ENCODE peak calls at places on chromosome 9, in six cellular contexts. V, H, U, K, C and B are unnamed samples.

GRCh38 chr9:91117959-91118651 is 243.6 kb downstream of the AUH start:
- DNase-seq in K (peak; percentile 84), H (peak; percentile 82), V (peak; percentile 82), C (peak; percentile 24), U (peak; percentile 73), B (peak; percentile 74)

GRCh38 chr9:38380230-38380871 is 12.2 kb upstream of the ALDH1B1 start:
- DNase-seq in K (no peak), U (no peak), V (peak; percentile 47), C (no peak), H (no peak), B (no peak)

GRCh38 chr9:81787747-81788632 is 98.6 kb upstream of the TLE1 start:
- DNase-seq in C (no peak), K (no peak), U (no peak), V (peak; percentile 87), H (peak; percentile 90), B (no peak)

GRCh38 chr9:128412120-128412790 is 8.4 kb upstream of the CERCAM start:
- DNase-seq in K (peak; percentile 36), C (peak; percentile 72), V (peak; percentile 31), H (peak; percentile 35), U (peak; percentile 95), B (peak; percentile 87)

GRCh38 chr9:100428871-100429654 is 2.1 kb downstream of the MSANTD3 start:
- DNase-seq in C (no peak), H (peak; percentile 100), K (peak; percentile 76), V (peak; percentile 100), U (no peak), B (no peak)

GRCh38 chr9:19371942-19372341 is 8.1 kb downstream of the RPS6 start:
- DNase-seq in K (no peak), C (no peak), H (no peak), V (no peak), U (no peak), B (no peak)

GRCh38 chr9:122053056-122053455 is 40.1 kb downstream of the TTLL11 start:
- DNase-seq in H (no peak), U (no peak), V (no peak), C (no peak), K (no peak), B (no peak)

GRCh38 chr9:23073136-23073535 is 626.5 kb downstream of the DMRTA1 start:
- DNase-seq in U (no peak), K (no peak), V (no peak), H (no peak), C (no peak), B (no peak)

GRCh38 chr9:129702563-129702962 is 37.1 kb downstream of the PRRX2 start:
- DNase-seq in H (peak; percentile 91), U (no peak), K (no peak), V (peak; percentile 88), C (no peak), B (no peak)

GRCh38 chr9:89418882-89419641 is 78.9 kb downstream of the SEMA4D start:
- DNase-seq in H (no peak), U (no peak), C (no peak), K (no peak), V (no peak), B (no peak)

GRCh38 chr9:126276056-126276728 is 50.4 kb upstream of the MVB12B start:
- DNase-seq in K (no peak), H (no peak), U (no peak), C (no peak), V (no peak), B (no peak)

GRCh38 chr9:95504053-95504963 is 12.5 kb downstream of the PTCH1 start:
- DNase-seq in C (no peak), K (no peak), H (peak; percentile 85), U (peak; percentile 76), V (peak; percentile 72), B (no peak)

GRCh38 chr9:133099726-133100517 is 21.1 kb downstream of the RALGDS start:
- DNase-seq in K (no peak), V (no peak), H (no peak), C (no peak), U (no peak), B (no peak)

GRCh38 chr9:129558063-129558550 is 62.8 kb downstream of the C9orf50 start:
- DNase-seq in K (no peak), C (no peak), U (no peak), V (no peak), H (no peak), B (no peak)

GRCh38 chr9:4375424-4376195 is 75.7 kb upstream of the GLIS3 start:
- DNase-seq in V (peak; percentile 82), H (peak; percentile 82), K (no peak), U (no peak), C (peak; percentile 27), B (no peak)

GRCh38 chr9:123434619-123435240 is 78.7 kb downstream of the CRB2 start:
- DNase-seq in V (no peak), H (peak; percentile 2), K (no peak), C (no peak), U (peak; percentile 82), B (peak; percentile 67)

GRCh38 chr9:14344846-14345585 is 31.1 kb upstream of the NFIB start:
- DNase-seq in H (no peak), K (no peak), C (no peak), U (peak; percentile 56), V (no peak), B (no peak)

GRCh38 chr9:127197186-127197860 is 67.3 kb upstream of the GARNL3 start:
- DNase-seq in K (no peak), H (peak; percentile 34), C (no peak), V (no peak), U (no peak), B (no peak)

GRCh38 chr9:117394655-117395054 is 20.2 kb downstream of the ASTN2 start:
- DNase-seq in H (no peak), U (no peak), V (no peak), C (no peak), K (no peak), B (no peak)

GRCh38 chr9:127724012-127724411 is 8.1 kb downstream of the TTC16 start:
- DNase-seq in C (no peak), K (no peak), H (no peak), U (no peak), V (no peak), B (no peak)

GRCh38 chr9:76166436-76166959 is 227.7 kb downstream of the RFK start:
- DNase-seq in K (no peak), V (no peak), H (no peak), C (no peak), U (no peak), B (no peak)

GRCh38 chr9:71685394-71685793 is 82.9 kb downstream of the CEMIP2 start:
- DNase-seq in V (peak; percentile 10), U (no peak), H (no peak), C (no peak), K (no peak), B (no peak)

GRCh38 chr9:21964925-21965385 is 29.2 kb downstream of the CDKN2A start:
- DNase-seq in V (no peak), C (no peak), H (peak; percentile 71), U (peak; percentile 53), K (no peak), B (no peak)

GRCh38 chr9:110058304-110058953 is 149.5 kb downstream of the C9orf152 start:
- DNase-seq in K (peak; percentile 66), U (peak; percentile 79), V (peak; percentile 52), C (no peak), H (peak; percentile 61), B (peak; percentile 69)

GRCh38 chr9:22103650-22104575 is 94.8 kb upstream of the CDKN2B start:
- DNase-seq in C (no peak), U (no peak), K (peak; percentile 77), H (peak; percentile 20), V (peak; percentile 75), B (no peak)

GRCh38 chr9:126618200-126618589 is 4.5 kb downstream of the LMX1B start:
- DNase-seq in V (no peak), C (no peak), K (no peak), U (no peak), H (no peak), B (no peak)

GRCh38 chr9:108225371-108225905 is 630.3 kb downstream of the ACTL7B start:
- DNase-seq in V (no peak), C (no peak), U (no peak), K (no peak), H (peak; percentile 5), B (no peak)

GRCh38 chr9:89606567-89607311 is 1.9 kb downstream of the GADD45G start:
- DNase-seq in H (peak; percentile 50), C (peak; percentile 32), U (peak; percentile 52), V (peak; percentile 28), K (peak; percentile 58), B (no peak)

GRCh38 chr9:133166392-133166791 is 2.7 kb upstream of the GBGT1 start:
- DNase-seq in H (no peak), C (no peak), K (no peak), V (no peak), U (no peak), B (no peak)

GRCh38 chr9:17349816-17350215 is 215.0 kb downstream of the CNTLN start:
- DNase-seq in U (no peak), H (peak; percentile 32), V (peak; percentile 71), K (no peak), C (no peak), B (no peak)

GRCh38 chr9:117763314-117763713 is 59.1 kb downstream of the TLR4 start:
- DNase-seq in K (no peak), V (no peak), C (no peak), H (peak; percentile 44), U (no peak), B (no peak)

DNA sequence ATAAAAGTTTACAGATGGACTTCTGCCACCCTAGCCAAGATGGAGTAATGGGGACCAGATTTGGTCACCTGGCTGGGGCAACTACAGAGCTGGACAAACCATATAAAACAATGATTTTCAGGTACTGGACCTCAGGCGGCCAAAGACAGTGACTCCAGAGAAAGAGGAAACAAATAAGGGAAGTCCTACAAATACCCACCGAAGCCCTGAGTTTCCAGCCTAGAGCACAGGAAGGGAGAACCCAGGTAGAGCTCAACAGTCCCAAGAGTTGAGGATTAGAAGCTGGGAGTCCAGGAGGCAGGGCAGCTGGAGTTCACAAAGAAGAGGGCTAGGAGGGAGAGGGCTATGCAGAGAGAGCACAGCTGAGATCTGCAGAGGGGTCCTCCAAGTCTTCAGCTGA is 106.7 kb upstream of the NR5A1 start:
- DNase-seq in V (no peak), K (no peak), H (no peak), C (no peak), U (no peak), B (no peak)
- H4K91ac ChIP-seq in V (no peak overlapping the region), K (no peak overlapping the region), H (no peak overlapping the region), C (no peak overlapping the region), U (no peak overlapping the region), B (no peak overlapping the region)

GRCh38 chr9:137666505-137666809 is 47.7 kb downstream of the EHMT1 start:
- DNase-seq in K (no peak), U (no peak), H (no peak), C (no peak), V (no peak), B (no peak)
- H3K23ac ChIP-seq in K (no peak overlapping the region), U (no peak overlapping the region), H (no peak overlapping the region), C (peak overlapping the region; percentile 56), V (no peak overlapping the region), B (no peak overlapping the region)

GRCh38 chr9:136939996-136940525 is 4.5 kb downstream of the FBXW5 start:
- DNase-seq in V (no peak), H (no peak), C (no peak), U (no peak), K (no peak), B (no peak)
- H4K91ac ChIP-seq in V (no peak overlapping the region), H (no peak overlapping the region), C (no peak overlapping the region), U (no peak overlapping the region), K (no peak overlapping the region), B (no peak overlapping the region)

DNA sequence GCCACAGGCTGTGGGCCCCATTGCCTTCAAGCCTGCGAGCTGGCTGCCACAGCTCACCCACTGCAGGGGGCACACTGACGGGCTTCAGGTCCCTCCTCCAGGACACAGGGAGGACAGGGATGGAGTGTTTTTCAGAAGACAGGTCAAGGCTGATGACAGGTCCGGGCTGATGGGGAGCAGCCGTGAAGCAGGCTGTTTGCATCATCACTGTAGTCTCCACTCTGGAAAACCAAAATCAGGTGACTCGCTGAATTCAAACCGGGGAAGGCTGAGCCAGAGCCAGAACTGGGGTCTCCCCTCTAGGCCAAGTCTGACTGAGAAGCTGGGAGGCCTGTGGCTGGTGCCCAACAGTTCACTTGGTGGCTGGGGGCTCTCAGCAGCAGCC is 48.5 kb downstream of the OLFM1 start:
- DNase-seq in V (no peak), C (no peak), K (no peak), H (no peak), U (no peak), B (no peak)
- H3K23ac ChIP-seq in V (no peak overlapping the region), C (no peak overlapping the region), K (no peak overlapping the region), H (no peak overlapping the region), U (no peak overlapping the region), B (no peak overlapping the region)